ENCODE peak calls at places on chromosomes 16 and 17, in four cellular contexts. C, I, T and D are unnamed samples.

GRCh38 chr16:50651835-50652438 is 29.2 kb downstream of the SNX20 start:
- DNase-seq in C (no peak), I (no peak), T (no peak), D (no peak)

GRCh38 chr16:27189335-27189972 is 13.9 kb upstream of the KDM8 start:
- DNase-seq in C (no peak), I (peak; percentile 75), T (no peak), D (no peak)

GRCh38 chr17:58527949-58528348 is 13.5 kb upstream of the MTMR4 start:
- DNase-seq in C (no peak), I (no peak), T (no peak), D (no peak)

GRCh38 chr17:5706835-5707234 is 122.5 kb upstream of the NLRP1 start:
- DNase-seq in C (peak; percentile 70), I (peak; percentile 89), T (no peak), D (peak; percentile 35)

GRCh38 chr17:48047113-48047740 is 932 bp upstream of the NFE2L1 start:
- DNase-seq in C (no peak), I (no peak), T (no peak), D (no peak)

GRCh38 chr16:3814755-3815154 is 65.8 kb downstream of the CREBBP start:
- DNase-seq in C (no peak), I (no peak), T (no peak), D (no peak)

GRCh38 chr17:17235212-17236174 is 1.5 kb downstream of the FLCN start:
- DNase-seq in C (no peak), I (no peak), T (no peak), D (peak; percentile 91)

GRCh38 chr17:78933025-78933958 is 8.1 kb upstream of the TIMP2 start:
- DNase-seq in C (no peak), I (peak; percentile 35), T (no peak), D (peak; percentile 89)

GRCh38 chr16:86170720-86171119 is 271.8 kb downstream of the IRF8 start:
- DNase-seq in C (no peak), I (no peak), T (no peak), D (no peak)
- H2BK120ac ChIP-seq in C (no peak overlapping the region), I (no peak overlapping the region), T (no peak overlapping the region), D (no peak overlapping the region)

DNA sequence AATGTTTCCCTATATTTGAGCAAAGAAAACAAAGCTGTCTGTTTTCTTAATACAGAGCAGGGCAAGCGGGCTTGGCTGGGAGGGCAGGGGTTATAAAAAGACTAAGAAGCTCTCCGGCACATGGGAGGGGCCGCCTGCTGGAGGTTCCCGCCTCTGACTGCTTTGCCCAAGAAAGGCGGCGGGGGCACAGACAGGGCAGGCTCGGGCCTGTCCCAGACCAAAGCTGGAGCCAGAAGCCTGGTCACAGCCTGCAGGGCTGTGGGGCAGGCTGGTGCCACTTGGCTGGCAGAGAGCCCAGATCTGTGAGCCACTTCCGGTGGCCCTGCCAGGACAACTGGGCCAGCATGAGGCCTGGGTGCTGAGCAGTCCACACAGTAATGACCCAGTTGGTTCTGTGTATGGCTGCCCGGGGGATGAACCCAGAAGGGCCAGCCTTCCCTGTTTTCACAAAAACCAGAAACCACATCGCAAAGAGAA is 89.4 kb downstream of the LITAF start:
- DNase-seq in C (no peak), I (peak; percentile 75), T (no peak), D (peak; percentile 8)
- H2BK12ac ChIP-seq in C (peak overlapping the region; percentile 91), I (no peak overlapping the region), T (peak overlapping the region; percentile 99), D (no peak overlapping the region)

DNA sequence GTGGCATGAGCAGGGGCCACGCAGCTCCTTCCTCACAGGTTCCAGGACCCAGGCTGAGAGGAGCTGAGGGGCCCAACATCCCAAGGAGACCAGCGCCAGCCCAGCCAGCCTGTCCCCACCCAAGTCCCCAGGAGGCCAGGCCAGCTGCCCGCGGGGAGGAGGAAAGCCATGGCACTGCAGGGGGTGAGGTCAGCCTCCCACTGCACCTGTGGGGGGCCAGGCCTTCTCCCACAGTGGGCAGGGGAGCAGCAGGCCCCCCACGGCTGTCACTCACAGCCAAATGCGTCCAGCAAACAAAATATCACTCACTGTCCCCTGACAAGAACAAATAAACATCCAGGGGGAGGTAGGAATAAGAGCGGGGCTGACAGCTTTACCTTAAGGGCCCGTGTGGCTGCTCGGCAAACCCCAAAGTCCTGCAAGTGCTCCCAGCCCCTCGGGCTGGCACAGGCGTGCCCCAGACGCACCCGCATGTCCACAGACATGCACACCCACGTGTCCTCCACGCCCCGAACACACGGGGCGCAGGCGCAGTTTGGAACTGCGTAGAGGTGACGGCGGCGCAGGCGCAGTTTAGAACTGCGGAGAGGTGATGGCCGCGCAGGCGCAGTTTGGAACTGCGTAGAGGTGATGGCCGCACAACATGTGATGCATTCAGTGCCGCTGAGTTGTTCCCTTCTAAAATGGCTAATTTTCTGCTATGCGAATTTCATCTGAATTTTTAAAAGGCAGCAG is 291.1 kb downstream of the FOXL1 start:
- DNase-seq in C (no peak), I (no peak), T (no peak), D (no peak)
- H3K27ac ChIP-seq in C (no peak overlapping the region), I (no peak overlapping the region), T (no peak overlapping the region), D (no peak overlapping the region)

GRCh38 chr16:53043462-53043861 is 9.2 kb downstream of the CHD9NB start:
- DNase-seq in C (no peak), I (no peak), T (no peak), D (peak; percentile 10)
- H2BK120ac ChIP-seq in C (no peak overlapping the region), I (no peak overlapping the region), T (no peak overlapping the region), D (no peak overlapping the region)

GRCh38 chr17:42133461-42134041 is 10.9 kb downstream of the HSPB9 start:
- DNase-seq in C (no peak), I (no peak), T (no peak), D (no peak)

GRCh38 chr17:42139093-42139492 is 15.7 kb downstream of the RAB5C start:
- DNase-seq in C (no peak), I (no peak), T (no peak), D (no peak)

GRCh38 chr17:42135664-42136653 is 13.4 kb downstream of the HSPB9 start:
- DNase-seq in C (no peak), I (peak; percentile 82), T (no peak), D (peak; percentile 22)

GRCh38 chr17:42135151-42135550 is 12.5 kb downstream of the HSPB9 start:
- DNase-seq in C (no peak), I (no peak), T (no peak), D (no peak)

DNA sequence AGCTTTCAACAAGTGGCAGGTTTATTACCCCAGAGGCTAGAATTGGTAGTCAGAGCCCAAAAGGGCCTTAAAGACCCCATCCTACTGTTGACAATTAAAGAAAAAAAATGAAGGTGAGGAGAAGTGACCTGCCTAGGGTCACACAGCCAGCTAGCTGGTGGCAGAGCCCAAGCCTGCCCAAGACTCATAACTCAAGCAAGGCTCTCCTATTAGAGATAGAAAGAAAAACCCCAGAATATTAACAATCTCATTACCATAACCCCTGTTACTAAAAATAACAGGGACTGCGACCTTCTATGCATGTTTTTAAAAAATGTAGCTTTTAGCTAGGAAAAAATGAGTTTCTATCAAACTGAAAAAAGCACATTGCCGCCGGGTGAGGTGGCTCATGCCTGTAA is 14.0 kb downstream of the HSPB9 start:
- DNase-seq in C (no peak), I (no peak), T (no peak), D (no peak)
- H2BK12ac ChIP-seq in C (no peak overlapping the region), I (no peak overlapping the region), T (no peak overlapping the region), D (no peak overlapping the region)

GRCh38 chr16:87847785-87848675 is 21.3 kb downstream of the SLC7A5 start:
- DNase-seq in C (no peak), I (no peak), T (no peak), D (no peak)
- H3K27ac ChIP-seq in C (peak overlapping the region; percentile 48), I (no peak overlapping the region), T (peak overlapping the region; percentile 8), D (no peak overlapping the region)